ENCODE peak calls at places on chromosomes 2 and 18, in four cellular contexts. Y is A549, N is HepG2, X is H1. O is an unnamed sample.

GRCh38 chr2:40430741-40431599 is 20.9 kb downstream of the SLC8A1 start:
- DNase-seq in X (no peak), N (no peak), Y (no peak), O (no peak)

GRCh38 chr18:50307738-50308470 is 20.4 kb upstream of the CXXC1 start:
- DNase-seq in N (peak; percentile 85), X (peak; percentile 91), Y (peak; percentile 86), O (peak; percentile 84)

GRCh38 chr2:233700028-233700635 is 7.4 kb downstream of the UGT1A6 start:
- DNase-seq in X (no peak), Y (peak; percentile 61), N (peak; percentile 56), O (no peak)

GRCh38 chr2:1371066-1371465 is 42.2 kb upstream of the TPO start:
- DNase-seq in N (no peak), X (no peak), Y (no peak), O (no peak)

GRCh38 chr2:15608392-15608761 is 16.7 kb downstream of the DDX1 start:
- DNase-seq in Y (no peak), N (no peak), X (no peak), O (no peak)

GRCh38 chr2:159410276-159410675 is 123.8 kb upstream of the WDSUB1 start:
- DNase-seq in X (no peak), Y (no peak), N (no peak), O (no peak)

GRCh38 chr2:33013684-33014110 is 66.9 kb downstream of the LTBP1 start:
- DNase-seq in N (no peak), X (no peak), Y (no peak), O (no peak)

GRCh38 chr18:49241852-49242251 is 218.6 kb downstream of the DYM start:
- DNase-seq in X (no peak), N (no peak), Y (no peak), O (no peak)

GRCh38 chr2:183037660-183038340 is 457 bp downstream of the NCKAP1 start:
- DNase-seq in X (peak; percentile 64), N (peak; percentile 27), Y (no peak), O (peak; percentile 54)

GRCh38 chr18:30920757-30921156 is 121.8 kb downstream of the DSC3 start:
- DNase-seq in X (no peak), N (no peak), Y (no peak), O (no peak)

GRCh38 chr2:238554468-238555184 is 127.9 kb downstream of the ASB1 start:
- DNase-seq in N (no peak), Y (no peak), X (peak; percentile 67), O (no peak)

GRCh38 chr2:173196080-173196479 is 120.4 kb downstream of the MAP3K20 start:
- DNase-seq in X (peak; percentile 63), N (no peak), Y (no peak), O (no peak)

GRCh38 chr2:75792146-75792545 is 81.4 kb upstream of the GCFC2 start:
- DNase-seq in X (no peak), N (no peak), Y (no peak), O (no peak)

GRCh38 chr2:54962511-54962910 is 87.7 kb downstream of the RTN4 start:
- DNase-seq in N (no peak), X (no peak), Y (no peak), O (no peak)

GRCh38 chr2:133812826-133813617 is 244.8 kb upstream of the NCKAP5 start:
- DNase-seq in Y (no peak), X (no peak), N (no peak), O (no peak)

GRCh38 chr2:12009323-12009905 is 263.0 kb downstream of the LPIN1 start:
- DNase-seq in X (no peak), N (no peak), Y (no peak), O (no peak)

GRCh38 chr2:109560265-109560664 is 53.5 kb downstream of the SEPTIN10 start:
- DNase-seq in N (no peak), Y (peak; percentile 25), X (no peak), O (no peak)

GRCh38 chr2:196278491-196278911 is 107.1 kb upstream of the STK17B start:
- DNase-seq in X (no peak), Y (no peak), N (no peak), O (no peak)

GRCh38 chr2:240326246-240326645 is 109.2 kb upstream of the GPC1 start:
- DNase-seq in N (no peak), X (no peak), Y (no peak), O (no peak)

GRCh38 chr2:5690231-5690630 is 2.0 kb upstream of the SOX11 start:
- DNase-seq in N (no peak), Y (no peak), X (no peak), O (no peak)

GRCh38 chr2:205474746-205475145 is 207.6 kb upstream of the NRP2 start:
- DNase-seq in Y (no peak), N (no peak), X (no peak), O (no peak)
- TF ChIP-seq JUN in Y (no peak), N (no peak), X (no peak), O (no peak)

GRCh38 chr2:217070043-217070430 is 210.2 kb upstream of the TNP1 start:
- DNase-seq in X (no peak), Y (no peak), N (no peak), O (no peak)
- TF ChIP-seq RAD21 in X (no peak), Y (no peak), N (no peak), O (no peak)

GRCh38 chr2:215439980-215440512 is 4.2 kb upstream of the FN1 start:
- DNase-seq in N (peak; percentile 69), Y (no peak), X (no peak), O (no peak)
- TF ChIP-seq JUN in N (no peak), Y (no peak), X (no peak), O (no peak)

GRCh38 chr2:64383016-64383588 is 70.9 kb upstream of the LGALSL start:
- DNase-seq in N (no peak), Y (no peak), X (peak; percentile 39), O (no peak)
- TF ChIP-seq RAD21 in N (no peak), Y (no peak), X (no peak), O (no peak)

GRCh38 chr2:70686577-70687460 is 81.2 kb downstream of the ADD2 start:
- DNase-seq in N (peak; percentile 48), X (peak; percentile 82), Y (peak; percentile 93), O (peak; percentile 94)
- TF ChIP-seq JUN in N (no peak), X (peak; percentile 75), Y (no peak), O (peak; percentile 92)

GRCh38 chr2:155310589-155310988 is 612.1 kb downstream of the KCNJ3 start:
- DNase-seq in X (no peak), Y (peak; percentile 3), N (peak; percentile 21), O (peak; percentile 9)
- TF ChIP-seq RAD21 in X (peak; percentile 63), Y (peak; percentile 76), N (no peak), O (peak; percentile 78)

GRCh38 chr18:59695551-59695950 is 1.7 kb downstream of the CCBE1 start:
- DNase-seq in X (no peak), N (no peak), Y (no peak), O (no peak)

GRCh38 chr18:59694824-59695223 is 2.4 kb downstream of the CCBE1 start:
- DNase-seq in N (no peak), Y (no peak), X (no peak), O (no peak)

GRCh38 chr18:59690216-59691045 is 6.8 kb downstream of the CCBE1 start:
- DNase-seq in Y (no peak), N (no peak), X (no peak), O (no peak)

GRCh38 chr18:59691046-59691395 is 6.2 kb downstream of the CCBE1 start:
- DNase-seq in Y (no peak), X (no peak), N (no peak), O (no peak)

DNA sequence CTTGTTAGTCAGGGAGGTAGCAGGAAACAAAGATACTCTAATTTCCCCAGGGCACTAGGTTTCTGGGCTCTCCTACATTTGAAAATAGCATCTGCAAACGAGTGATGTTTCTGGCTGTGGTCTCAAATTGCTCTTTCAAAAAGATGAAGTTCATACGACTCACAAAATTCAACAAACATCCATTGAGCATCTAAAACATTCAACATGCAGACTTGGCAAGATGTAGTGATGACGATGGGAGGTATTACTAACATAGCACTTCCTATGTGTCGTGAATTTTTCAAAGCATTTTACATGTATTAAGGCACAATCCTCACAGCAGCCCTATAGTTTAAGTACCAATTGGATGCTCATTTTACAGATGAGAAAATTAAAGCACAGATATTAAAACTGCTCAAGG is 5.2 kb downstream of the CCBE1 start:
- DNase-seq in N (no peak), X (no peak), Y (no peak), O (no peak)
- TF ChIP-seq JUN in N (no peak), X (no peak), Y (no peak), O (no peak)

O was measured in K562.